ENCODE peak calls at places on chromosomes 16 and 17, in ten cellular contexts. One of them, this sample, is unnamed. For H3K9me3, the result is how much of the 10 kb centered on the place peaks cover.

GRCh38 chr17:29766796-29767327 is 144.2 kb upstream of the CORO6 start:
- DNase-seq in testis: no peak
- DNase-seq in A549: no peak
- DNase-seq in tibial nerve: no peak
- DNase-seq in uterus: no peak
- DNase-seq in esophagus squamous epithelium: no peak
- DNase-seq in IMR-90: peak
- DNase-seq in GM12878: no peak
- DNase-seq in Peyer's patch: no peak
- DNase-seq in transverse colon: no peak
- DNase-seq in this sample: no peak

GRCh38 chr16:10616744-10617640 is 36.6 kb upstream of the EMP2 start:
- DNase-seq in esophagus squamous epithelium: no peak
- DNase-seq in GM12878: no peak
- DNase-seq in tibial nerve: peak
- DNase-seq in uterus: peak
- DNase-seq in Peyer's patch: no peak
- DNase-seq in IMR-90: peak
- DNase-seq in transverse colon: peak
- DNase-seq in testis: no peak
- DNase-seq in A549: no peak
- DNase-seq in this sample: no peak

GRCh38 chr17:62916684-62917571 is 49.1 kb upstream of the TANC2 start:
- DNase-seq in Peyer's patch: no peak
- DNase-seq in uterus: no peak
- DNase-seq in testis: no peak
- DNase-seq in IMR-90: peak
- DNase-seq in GM12878: no peak
- DNase-seq in tibial nerve: no peak
- DNase-seq in A549: no peak
- DNase-seq in esophagus squamous epithelium: no peak
- DNase-seq in transverse colon: no peak
- DNase-seq in this sample: no peak

GRCh38 chr17:8041249-8041928 is 2.5 kb downstream of the ALOX15B start:
- DNase-seq in GM12878: no peak
- DNase-seq in esophagus squamous epithelium: no peak
- DNase-seq in IMR-90: peak
- DNase-seq in uterus: no peak
- DNase-seq in A549: peak
- DNase-seq in tibial nerve: peak
- DNase-seq in transverse colon: peak
- DNase-seq in testis: peak
- DNase-seq in Peyer's patch: no peak
- DNase-seq in this sample: no peak

GRCh38 chr17:1574697-1575471 is 12.3 kb upstream of the PITPNA start:
- DNase-seq in A549: no peak
- DNase-seq in Peyer's patch: no peak
- DNase-seq in IMR-90: no peak
- DNase-seq in tibial nerve: no peak
- DNase-seq in uterus: no peak
- DNase-seq in esophagus squamous epithelium: no peak
- DNase-seq in testis: no peak
- DNase-seq in transverse colon: no peak
- DNase-seq in GM12878: no peak
- DNase-seq in this sample: peak

GRCh38 chr16:64900517-64900916 is 221.3 kb downstream of the CDH11 start:
- DNase-seq in IMR-90: no peak
- DNase-seq in A549: no peak
- DNase-seq in transverse colon: no peak
- DNase-seq in tibial nerve: no peak
- DNase-seq in testis: no peak
- DNase-seq in GM12878: no peak
- DNase-seq in esophagus squamous epithelium: no peak
- DNase-seq in uterus: no peak
- DNase-seq in Peyer's patch: no peak
- DNase-seq in this sample: no peak

GRCh38 chr16:62079236-62079635 is 43.0 kb upstream of the CDH8 start:
- DNase-seq in esophagus squamous epithelium: no peak
- DNase-seq in A549: no peak
- DNase-seq in transverse colon: no peak
- DNase-seq in tibial nerve: no peak
- DNase-seq in testis: no peak
- DNase-seq in Peyer's patch: no peak
- DNase-seq in uterus: no peak
- DNase-seq in GM12878: no peak
- DNase-seq in IMR-90: no peak
- DNase-seq in this sample: no peak

GRCh38 chr17:14428640-14429029 is 127.8 kb downstream of the HS3ST3B1 start:
- DNase-seq in esophagus squamous epithelium: no peak
- DNase-seq in A549: no peak
- DNase-seq in IMR-90: no peak
- DNase-seq in testis: no peak
- DNase-seq in transverse colon: no peak
- DNase-seq in GM12878: no peak
- DNase-seq in tibial nerve: no peak
- DNase-seq in Peyer's patch: peak
- DNase-seq in uterus: no peak
- DNase-seq in this sample: peak

GRCh38 chr16:10831899-10832886 is 13.6 kb upstream of the TVP23A start:
- DNase-seq in tibial nerve: peak
- DNase-seq in A549: no peak
- DNase-seq in uterus: no peak
- DNase-seq in GM12878: no peak
- DNase-seq in Peyer's patch: no peak
- DNase-seq in testis: no peak
- DNase-seq in esophagus squamous epithelium: no peak
- DNase-seq in IMR-90: no peak
- DNase-seq in transverse colon: no peak
- DNase-seq in this sample: peak

GRCh38 chr17:83201206-83202001 is 122.0 kb downstream of the METRNL start:
- DNase-seq in IMR-90: no peak
- DNase-seq in transverse colon: peak
- DNase-seq in testis: peak
- DNase-seq in Peyer's patch: peak
- DNase-seq in esophagus squamous epithelium: no peak
- DNase-seq in tibial nerve: peak
- DNase-seq in GM12878: no peak
- DNase-seq in A549: no peak
- DNase-seq in uterus: peak
- DNase-seq in this sample: no peak

GRCh38 chr17:26818736-26819135 is 475.2 kb upstream of the WSB1 start:
- DNase-seq in IMR-90: peak
- DNase-seq in tibial nerve: no peak
- DNase-seq in GM12878: no peak
- DNase-seq in uterus: no peak
- DNase-seq in Peyer's patch: no peak
- DNase-seq in A549: no peak
- DNase-seq in transverse colon: no peak
- DNase-seq in testis: no peak
- DNase-seq in esophagus squamous epithelium: no peak
- DNase-seq in this sample: no peak
- H3K9me3 ChIP-seq in IMR-90: under half
- H3K9me3 ChIP-seq in tibial nerve: under half
- H3K9me3 ChIP-seq in GM12878: under half
- H3K9me3 ChIP-seq in uterus: under half
- H3K9me3 ChIP-seq in Peyer's patch: under half
- H3K9me3 ChIP-seq in A549: half or more
- H3K9me3 ChIP-seq in transverse colon: under half
- H3K9me3 ChIP-seq in testis: under half
- H3K9me3 ChIP-seq in esophagus squamous epithelium: under half
- H3K9me3 ChIP-seq in this sample: half or more

GRCh38 chr16:80716564-80717139 is 87.7 kb downstream of the CDYL2 start:
- DNase-seq in IMR-90: no peak
- DNase-seq in transverse colon: no peak
- DNase-seq in Peyer's patch: no peak
- DNase-seq in GM12878: no peak
- DNase-seq in A549: no peak
- DNase-seq in tibial nerve: no peak
- DNase-seq in testis: no peak
- DNase-seq in uterus: no peak
- DNase-seq in esophagus squamous epithelium: no peak
- DNase-seq in this sample: no peak

GRCh38 chr16:80707686-80708085 is 96.7 kb downstream of the CDYL2 start:
- DNase-seq in esophagus squamous epithelium: no peak
- DNase-seq in tibial nerve: no peak
- DNase-seq in Peyer's patch: no peak
- DNase-seq in GM12878: no peak
- DNase-seq in A549: no peak
- DNase-seq in uterus: no peak
- DNase-seq in testis: no peak
- DNase-seq in IMR-90: no peak
- DNase-seq in transverse colon: no peak
- DNase-seq in this sample: no peak

GRCh38 chr16:80710918-80711317 is 93.5 kb downstream of the CDYL2 start:
- DNase-seq in A549: no peak
- DNase-seq in tibial nerve: no peak
- DNase-seq in testis: no peak
- DNase-seq in IMR-90: no peak
- DNase-seq in transverse colon: no peak
- DNase-seq in uterus: no peak
- DNase-seq in GM12878: no peak
- DNase-seq in Peyer's patch: no peak
- DNase-seq in esophagus squamous epithelium: no peak
- DNase-seq in this sample: no peak

GRCh38 chr16:80708823-80709222 is 95.6 kb downstream of the CDYL2 start:
- DNase-seq in IMR-90: no peak
- DNase-seq in testis: no peak
- DNase-seq in transverse colon: no peak
- DNase-seq in esophagus squamous epithelium: no peak
- DNase-seq in Peyer's patch: no peak
- DNase-seq in A549: no peak
- DNase-seq in uterus: no peak
- DNase-seq in tibial nerve: no peak
- DNase-seq in GM12878: no peak
- DNase-seq in this sample: no peak

GRCh38 chr16:80711406-80711805 is 93.0 kb downstream of the CDYL2 start:
- DNase-seq in uterus: no peak
- DNase-seq in Peyer's patch: no peak
- DNase-seq in IMR-90: no peak
- DNase-seq in A549: no peak
- DNase-seq in transverse colon: no peak
- DNase-seq in GM12878: no peak
- DNase-seq in testis: no peak
- DNase-seq in tibial nerve: no peak
- DNase-seq in esophagus squamous epithelium: no peak
- DNase-seq in this sample: no peak
- TF ChIP-seq POLR2A in uterus: no peak
- TF ChIP-seq POLR2A in Peyer's patch: no peak
- TF ChIP-seq POLR2A in IMR-90: no peak
- TF ChIP-seq POLR2A in A549: no peak
- TF ChIP-seq POLR2A in transverse colon: no peak
- TF ChIP-seq POLR2A in GM12878: no peak
- TF ChIP-seq POLR2A in testis: no peak
- TF ChIP-seq POLR2A in tibial nerve: no peak
- TF ChIP-seq POLR2A in esophagus squamous epithelium: no peak
- TF ChIP-seq POLR2A in this sample: no peak

DNA sequence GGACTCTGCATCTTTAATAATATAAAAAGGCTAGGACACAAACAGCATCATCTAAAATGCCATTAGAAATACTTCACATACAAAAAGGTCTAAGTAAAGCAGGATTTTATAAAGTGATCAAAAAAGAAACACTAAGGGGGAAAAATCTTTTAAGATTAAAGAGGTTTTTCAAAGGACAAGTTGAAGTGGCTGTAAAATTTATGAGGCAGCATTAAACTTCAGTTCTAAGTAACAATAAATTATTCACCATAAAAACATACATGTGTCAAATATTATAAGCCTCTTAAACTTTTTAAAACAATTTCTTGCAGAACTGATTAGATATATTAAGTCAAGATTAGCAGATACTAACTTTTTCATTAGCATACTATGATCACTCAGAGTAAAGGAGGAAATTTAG is 20.8 kb downstream of the CEP112 start:
- DNase-seq in GM12878: no peak
- DNase-seq in transverse colon: no peak
- DNase-seq in A549: no peak
- DNase-seq in uterus: no peak
- DNase-seq in IMR-90: no peak
- DNase-seq in tibial nerve: no peak
- DNase-seq in esophagus squamous epithelium: no peak
- DNase-seq in Peyer's patch: no peak
- DNase-seq in testis: no peak
- DNase-seq in this sample: no peak
- H3K27ac ChIP-seq in GM12878: no peak
- H3K27ac ChIP-seq in transverse colon: no peak
- H3K27ac ChIP-seq in A549: no peak
- H3K27ac ChIP-seq in uterus: no peak
- H3K27ac ChIP-seq in IMR-90: no peak
- H3K27ac ChIP-seq in tibial nerve: no peak
- H3K27ac ChIP-seq in esophagus squamous epithelium: no peak
- H3K27ac ChIP-seq in Peyer's patch: no peak
- H3K27ac ChIP-seq in testis: no peak
- H3K27ac ChIP-seq in this sample: no peak

GRCh38 chr16:35689764-35690163 is 2230.4 kb downstream of the TP53TG3F start:
- DNase-seq in tibial nerve: no peak
- DNase-seq in GM12878: no peak
- DNase-seq in Peyer's patch: no peak
- DNase-seq in A549: no peak
- DNase-seq in transverse colon: no peak
- DNase-seq in esophagus squamous epithelium: no peak
- DNase-seq in IMR-90: no peak
- DNase-seq in testis: no peak
- DNase-seq in uterus: no peak
- DNase-seq in this sample: no peak

GRCh38 chr16:35686595-35686994 is 2227.2 kb downstream of the TP53TG3F start:
- DNase-seq in testis: no peak
- DNase-seq in IMR-90: no peak
- DNase-seq in uterus: no peak
- DNase-seq in esophagus squamous epithelium: no peak
- DNase-seq in transverse colon: no peak
- DNase-seq in GM12878: no peak
- DNase-seq in tibial nerve: no peak
- DNase-seq in A549: no peak
- DNase-seq in Peyer's patch: no peak
- DNase-seq in this sample: no peak

GRCh38 chr16:35687071-35687470 is 2227.7 kb downstream of the TP53TG3F start:
- DNase-seq in esophagus squamous epithelium: no peak
- DNase-seq in IMR-90: no peak
- DNase-seq in A549: no peak
- DNase-seq in tibial nerve: no peak
- DNase-seq in uterus: no peak
- DNase-seq in transverse colon: no peak
- DNase-seq in testis: no peak
- DNase-seq in GM12878: no peak
- DNase-seq in Peyer's patch: no peak
- DNase-seq in this sample: no peak

GRCh38 chr16:35687781-35688180 is 2228.4 kb downstream of the TP53TG3F start:
- DNase-seq in testis: no peak
- DNase-seq in IMR-90: no peak
- DNase-seq in tibial nerve: no peak
- DNase-seq in uterus: no peak
- DNase-seq in transverse colon: no peak
- DNase-seq in A549: no peak
- DNase-seq in GM12878: no peak
- DNase-seq in esophagus squamous epithelium: no peak
- DNase-seq in Peyer's patch: no peak
- DNase-seq in this sample: no peak

DNA sequence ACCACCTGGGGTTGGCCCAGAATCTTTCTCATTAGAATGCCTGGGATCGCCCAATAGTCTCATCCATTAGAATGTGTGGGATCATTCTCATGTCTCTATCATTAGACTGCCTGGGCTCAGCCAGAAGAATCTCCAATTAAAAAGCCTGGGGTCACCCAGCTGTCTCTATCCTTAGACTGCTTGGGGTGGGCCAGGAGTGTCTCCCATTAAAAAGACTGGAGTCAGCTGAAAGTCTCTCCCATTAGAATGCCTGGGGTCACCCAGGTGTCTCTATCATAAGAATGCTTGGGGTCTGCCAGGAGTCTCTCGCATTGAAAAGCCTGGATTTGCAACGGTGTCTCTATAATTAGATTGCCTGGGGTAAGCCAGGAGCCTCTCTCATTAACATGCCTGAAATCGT is 2225.7 kb downstream of the TP53TG3F start:
- DNase-seq in testis: no peak
- DNase-seq in transverse colon: no peak
- DNase-seq in GM12878: no peak
- DNase-seq in A549: no peak
- DNase-seq in IMR-90: no peak
- DNase-seq in tibial nerve: no peak
- DNase-seq in Peyer's patch: no peak
- DNase-seq in esophagus squamous epithelium: no peak
- DNase-seq in uterus: no peak
- DNase-seq in this sample: no peak
- H3K9me3 ChIP-seq in testis: under half
- H3K9me3 ChIP-seq in transverse colon: under half
- H3K9me3 ChIP-seq in GM12878: under half
- H3K9me3 ChIP-seq in A549: under half
- H3K9me3 ChIP-seq in IMR-90: under half
- H3K9me3 ChIP-seq in tibial nerve: under half
- H3K9me3 ChIP-seq in Peyer's patch: under half
- H3K9me3 ChIP-seq in esophagus squamous epithelium: under half
- H3K9me3 ChIP-seq in uterus: under half
- H3K9me3 ChIP-seq in this sample: half or more